ENCODE peak calls at places on chromosomes 13 and 19, in six cellular contexts. One of them, this sample, is unnamed. For H3K9me3, the result is how much of the 10 kb centered on the place peaks cover.

GRCh38 chr19:5826531-5827341 is 12.8 kb downstream of the FUT6 start:
- DNase-seq in upper lobe of left lung: peak
- DNase-seq in left lung: peak
- DNase-seq in PC-9: peak
- DNase-seq in psoas muscle: peak
- DNase-seq in GM23248: peak
- DNase-seq in this sample: no peak

GRCh38 chr13:21675095-21676007 is 4.5 kb downstream of the FGF9 start:
- DNase-seq in upper lobe of left lung: peak
- DNase-seq in left lung: peak
- DNase-seq in PC-9: no peak
- DNase-seq in psoas muscle: peak
- DNase-seq in GM23248: peak
- DNase-seq in this sample: no peak

GRCh38 chr19:5170329-5170745 is 170.3 kb downstream of the PTPRS start:
- DNase-seq in upper lobe of left lung: peak
- DNase-seq in left lung: no peak
- DNase-seq in PC-9: no peak
- DNase-seq in psoas muscle: no peak
- DNase-seq in GM23248: no peak
- DNase-seq in this sample: no peak

GRCh38 chr19:3178377-3178972 is at the start of gene S1PR4:
- DNase-seq in upper lobe of left lung: peak
- DNase-seq in left lung: no peak
- DNase-seq in PC-9: no peak
- DNase-seq in psoas muscle: no peak
- DNase-seq in GM23248: no peak
- DNase-seq in this sample: no peak

GRCh38 chr13:44336934-44337333 is 36.7 kb upstream of the SERP2 start:
- DNase-seq in upper lobe of left lung: no peak
- DNase-seq in left lung: no peak
- DNase-seq in PC-9: no peak
- DNase-seq in psoas muscle: no peak
- DNase-seq in GM23248: no peak
- DNase-seq in this sample: no peak

GRCh38 chr13:85040176-85040660 is 759.0 kb downstream of the SLITRK6 start:
- DNase-seq in upper lobe of left lung: no peak
- DNase-seq in left lung: no peak
- DNase-seq in PC-9: no peak
- DNase-seq in psoas muscle: no peak
- DNase-seq in GM23248: no peak
- DNase-seq in this sample: no peak

GRCh38 chr19:33403221-33403972 is 29.9 kb downstream of the CEBPG start:
- DNase-seq in upper lobe of left lung: peak
- DNase-seq in left lung: peak
- DNase-seq in PC-9: no peak
- DNase-seq in psoas muscle: peak
- DNase-seq in GM23248: no peak
- DNase-seq in this sample: peak

GRCh38 chr13:79496188-79496587 is 15.2 kb downstream of the NDFIP2 start:
- DNase-seq in upper lobe of left lung: no peak
- DNase-seq in left lung: no peak
- DNase-seq in PC-9: no peak
- DNase-seq in psoas muscle: no peak
- DNase-seq in GM23248: no peak
- DNase-seq in this sample: no peak

GRCh38 chr13:21055511-21056045 is 5.8 kb downstream of the LATS2 start:
- DNase-seq in upper lobe of left lung: no peak
- DNase-seq in left lung: no peak
- DNase-seq in PC-9: no peak
- DNase-seq in psoas muscle: no peak
- DNase-seq in GM23248: peak
- DNase-seq in this sample: no peak

GRCh38 chr13:112187527-112188297 is 120.8 kb downstream of the SOX1 start:
- DNase-seq in upper lobe of left lung: peak
- DNase-seq in left lung: no peak
- DNase-seq in PC-9: no peak
- DNase-seq in psoas muscle: no peak
- DNase-seq in GM23248: no peak
- DNase-seq in this sample: no peak

GRCh38 chr19:1076951-1077350 is 10.0 kb downstream of the ARHGAP45 start:
- DNase-seq in upper lobe of left lung: peak
- DNase-seq in left lung: peak
- DNase-seq in PC-9: no peak
- DNase-seq in psoas muscle: peak
- DNase-seq in GM23248: peak
- DNase-seq in this sample: no peak

GRCh38 chr13:23724196-23724970 is 154.2 kb downstream of the TNFRSF19 start:
- DNase-seq in upper lobe of left lung: no peak
- DNase-seq in left lung: no peak
- DNase-seq in PC-9: no peak
- DNase-seq in psoas muscle: no peak
- DNase-seq in GM23248: peak
- DNase-seq in this sample: peak

GRCh38 chr13:77457989-77458388 is 77.5 kb upstream of the SCEL start:
- DNase-seq in upper lobe of left lung: no peak
- DNase-seq in left lung: no peak
- DNase-seq in PC-9: no peak
- DNase-seq in psoas muscle: no peak
- DNase-seq in GM23248: no peak
- DNase-seq in this sample: no peak

GRCh38 chr19:7211191-7211988 is 82.8 kb downstream of the INSR start:
- DNase-seq in upper lobe of left lung: no peak
- DNase-seq in left lung: no peak
- DNase-seq in PC-9: no peak
- DNase-seq in psoas muscle: no peak
- DNase-seq in GM23248: no peak
- DNase-seq in this sample: peak

GRCh38 chr19:33438987-33439781 is 65.7 kb downstream of the CEBPG start:
- DNase-seq in upper lobe of left lung: no peak
- DNase-seq in left lung: peak
- DNase-seq in PC-9: no peak
- DNase-seq in psoas muscle: no peak
- DNase-seq in GM23248: no peak
- DNase-seq in this sample: no peak

GRCh38 chr13:48954086-48954485 is 21.6 kb upstream of the FNDC3A start:
- DNase-seq in upper lobe of left lung: no peak
- DNase-seq in left lung: no peak
- DNase-seq in PC-9: no peak
- DNase-seq in psoas muscle: no peak
- DNase-seq in GM23248: peak
- DNase-seq in this sample: peak

GRCh38 chr19:31478241-31478640 is 129.0 kb upstream of the TSHZ3 start:
- DNase-seq in upper lobe of left lung: no peak
- DNase-seq in left lung: no peak
- DNase-seq in PC-9: no peak
- DNase-seq in psoas muscle: no peak
- DNase-seq in GM23248: no peak
- DNase-seq in this sample: no peak

GRCh38 chr13:67015976-67016600 is 214.0 kb downstream of the PCDH9 start:
- DNase-seq in upper lobe of left lung: no peak
- DNase-seq in left lung: no peak
- DNase-seq in PC-9: no peak
- DNase-seq in psoas muscle: no peak
- DNase-seq in GM23248: no peak
- DNase-seq in this sample: no peak

GRCh38 chr13:68636784-68637183 is 1406.6 kb upstream of the PCDH9 start:
- DNase-seq in upper lobe of left lung: no peak
- DNase-seq in left lung: no peak
- DNase-seq in PC-9: no peak
- DNase-seq in psoas muscle: no peak
- DNase-seq in GM23248: no peak
- DNase-seq in this sample: no peak

GRCh38 chr13:72751220-72751619 is 23.5 kb downstream of the BORA start:
- DNase-seq in upper lobe of left lung: no peak
- DNase-seq in left lung: no peak
- DNase-seq in PC-9: no peak
- DNase-seq in psoas muscle: no peak
- DNase-seq in GM23248: no peak
- DNase-seq in this sample: no peak

GRCh38 chr13:48235814-48236135 is 2.8 kb downstream of the ITM2B start:
- DNase-seq in upper lobe of left lung: no peak
- DNase-seq in left lung: no peak
- DNase-seq in PC-9: no peak
- DNase-seq in psoas muscle: no peak
- DNase-seq in GM23248: peak
- DNase-seq in this sample: no peak

GRCh38 chr13:25859528-25859927 is 192.3 kb downstream of the SHISA2 start:
- DNase-seq in upper lobe of left lung: no peak
- DNase-seq in left lung: no peak
- DNase-seq in PC-9: no peak
- DNase-seq in psoas muscle: no peak
- DNase-seq in GM23248: no peak
- DNase-seq in this sample: no peak

GRCh38 chr19:982567-983170 is 1.5 kb upstream of the WDR18 start:
- DNase-seq in upper lobe of left lung: peak
- DNase-seq in left lung: peak
- DNase-seq in PC-9: peak
- DNase-seq in psoas muscle: peak
- DNase-seq in GM23248: peak
- DNase-seq in this sample: peak

GRCh38 chr19:52700673-52701072 is 34.2 kb downstream of the ZNF611 start:
- DNase-seq in upper lobe of left lung: no peak
- DNase-seq in left lung: no peak
- DNase-seq in PC-9: no peak
- DNase-seq in psoas muscle: no peak
- DNase-seq in GM23248: no peak
- DNase-seq in this sample: no peak

GRCh38 chr19:52703917-52704316 is 30.9 kb downstream of the ZNF611 start:
- DNase-seq in upper lobe of left lung: no peak
- DNase-seq in left lung: no peak
- DNase-seq in PC-9: no peak
- DNase-seq in psoas muscle: no peak
- DNase-seq in GM23248: no peak
- DNase-seq in this sample: no peak
- H3K9me3 ChIP-seq in upper lobe of left lung: under half
- H3K9me3 ChIP-seq in left lung: half or more
- H3K9me3 ChIP-seq in PC-9: half or more
- H3K9me3 ChIP-seq in psoas muscle: under half
- H3K9me3 ChIP-seq in GM23248: under half
- H3K9me3 ChIP-seq in this sample: under half

GRCh38 chr13:110426745-110427144 is 119.7 kb downstream of the COL4A2 start:
- DNase-seq in upper lobe of left lung: no peak
- DNase-seq in left lung: no peak
- DNase-seq in PC-9: no peak
- DNase-seq in psoas muscle: no peak
- DNase-seq in GM23248: no peak
- DNase-seq in this sample: no peak
- H3K27ac ChIP-seq in upper lobe of left lung: no peak
- H3K27ac ChIP-seq in left lung: no peak
- H3K27ac ChIP-seq in PC-9: no peak
- H3K27ac ChIP-seq in psoas muscle: no peak
- H3K27ac ChIP-seq in GM23248: no peak
- H3K27ac ChIP-seq in this sample: no peak

DNA sequence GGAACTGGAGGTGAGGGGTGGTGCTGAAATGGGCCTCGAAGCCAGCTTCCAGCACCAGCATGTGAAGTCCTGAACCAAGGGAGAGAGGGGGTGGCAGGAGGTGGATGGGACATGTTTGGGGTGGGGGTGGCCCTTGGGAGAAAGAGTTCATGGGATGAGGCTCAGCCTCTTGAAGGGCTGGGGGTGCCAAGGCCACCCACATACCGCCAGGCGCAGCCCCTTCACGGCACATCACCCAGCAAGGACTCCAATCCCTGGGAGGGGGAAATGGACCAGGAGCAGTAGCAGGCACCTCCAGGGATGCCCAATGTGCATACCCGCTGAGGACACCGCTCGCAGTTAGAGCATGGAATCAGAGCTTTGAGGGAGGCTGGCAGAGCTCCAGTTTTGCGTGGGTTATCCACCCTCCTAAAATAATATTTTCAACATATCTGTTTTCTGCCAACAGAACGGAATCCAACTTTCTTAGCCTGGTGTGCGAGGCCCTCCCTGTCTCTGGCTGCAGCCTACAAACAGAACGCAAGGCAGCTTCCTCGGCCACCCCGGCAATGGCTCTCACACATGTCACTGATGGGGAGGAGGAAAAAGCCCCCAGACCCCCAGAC is 140.5 kb upstream of the VSTM2B start:
- DNase-seq in upper lobe of left lung: no peak
- DNase-seq in left lung: no peak
- DNase-seq in PC-9: no peak
- DNase-seq in psoas muscle: no peak
- DNase-seq in GM23248: no peak
- DNase-seq in this sample: no peak
- H3K9me3 ChIP-seq in upper lobe of left lung: under half
- H3K9me3 ChIP-seq in left lung: under half
- H3K9me3 ChIP-seq in PC-9: under half
- H3K9me3 ChIP-seq in psoas muscle: under half
- H3K9me3 ChIP-seq in GM23248: under half
- H3K9me3 ChIP-seq in this sample: under half

DNA sequence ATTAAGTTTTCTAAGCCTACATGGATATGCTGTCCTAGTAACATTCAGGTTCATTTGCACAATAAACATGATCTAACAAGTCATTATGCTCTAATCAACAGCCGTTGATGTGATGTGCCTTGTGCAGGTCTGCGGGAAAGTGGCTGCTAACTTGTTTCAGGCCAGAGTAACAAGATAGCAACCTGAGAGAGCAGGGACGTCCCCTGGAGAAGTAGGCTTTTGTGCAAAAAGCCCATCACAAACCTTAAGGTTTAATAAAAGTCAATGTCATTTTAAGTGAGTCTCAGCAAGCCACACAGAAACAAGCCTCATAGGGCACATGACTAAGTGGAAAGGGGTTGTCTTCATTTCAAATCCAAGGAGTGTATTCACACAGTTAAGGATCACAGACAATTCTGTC is 17.6 kb downstream of the FOXO1 start:
- DNase-seq in upper lobe of left lung: no peak
- DNase-seq in left lung: no peak
- DNase-seq in PC-9: no peak
- DNase-seq in psoas muscle: no peak
- DNase-seq in GM23248: no peak
- DNase-seq in this sample: no peak
- H3K27ac ChIP-seq in upper lobe of left lung: no peak
- H3K27ac ChIP-seq in left lung: peak
- H3K27ac ChIP-seq in PC-9: no peak
- H3K27ac ChIP-seq in psoas muscle: peak
- H3K27ac ChIP-seq in GM23248: no peak
- H3K27ac ChIP-seq in this sample: no peak

GRCh38 chr19:57572415-57572947 is 6.2 kb downstream of the ZNF416 start:
- DNase-seq in upper lobe of left lung: no peak
- DNase-seq in left lung: no peak
- DNase-seq in PC-9: no peak
- DNase-seq in psoas muscle: no peak
- DNase-seq in GM23248: no peak
- DNase-seq in this sample: no peak
- H3K9me3 ChIP-seq in upper lobe of left lung: half or more
- H3K9me3 ChIP-seq in left lung: half or more
- H3K9me3 ChIP-seq in PC-9: half or more
- H3K9me3 ChIP-seq in psoas muscle: half or more
- H3K9me3 ChIP-seq in GM23248: under half
- H3K9me3 ChIP-seq in this sample: under half